ENCODE peak calls at places on chromosomes 16 and 17, in nine cellular contexts. One of them, this sample, is unnamed.

GRCh38 chr16:17497648-17498047 is 26.9 kb upstream of the XYLT1 start:
- DNase-seq in stomach: no peak
- DNase-seq in AG04449: no peak
- DNase-seq in left ventricle myocardium inferior: no peak
- DNase-seq in nephron progenitor cell: no peak
- DNase-seq in A549: no peak
- DNase-seq in WTC11: no peak
- DNase-seq in foreskin fibroblast: no peak
- DNase-seq in fibroblast of lung: peak
- DNase-seq in this sample: no peak

GRCh38 chr17:18955009-18955408 is 3.0 kb downstream of the SLC5A10 start:
- DNase-seq in WTC11: no peak
- DNase-seq in fibroblast of lung: no peak
- DNase-seq in foreskin fibroblast: no peak
- DNase-seq in AG04449: no peak
- DNase-seq in stomach: no peak
- DNase-seq in left ventricle myocardium inferior: no peak
- DNase-seq in A549: no peak
- DNase-seq in nephron progenitor cell: no peak
- DNase-seq in this sample: no peak

GRCh38 chr17:71068351-71068750 is 899.0 kb downstream of the KCNJ2 start:
- DNase-seq in foreskin fibroblast: no peak
- DNase-seq in AG04449: no peak
- DNase-seq in left ventricle myocardium inferior: no peak
- DNase-seq in fibroblast of lung: peak
- DNase-seq in WTC11: no peak
- DNase-seq in nephron progenitor cell: no peak
- DNase-seq in A549: no peak
- DNase-seq in stomach: no peak
- DNase-seq in this sample: no peak

GRCh38 chr16:48611329-48612137 is 1.6 kb upstream of the N4BP1 start:
- DNase-seq in foreskin fibroblast: no peak
- DNase-seq in WTC11: peak
- DNase-seq in fibroblast of lung: no peak
- DNase-seq in left ventricle myocardium inferior: no peak
- DNase-seq in stomach: peak
- DNase-seq in AG04449: no peak
- DNase-seq in nephron progenitor cell: no peak
- DNase-seq in A549: peak
- DNase-seq in this sample: peak

GRCh38 chr17:68908045-68908444 is 47.1 kb downstream of the ABCA8 start:
- DNase-seq in A549: no peak
- DNase-seq in foreskin fibroblast: no peak
- DNase-seq in stomach: no peak
- DNase-seq in WTC11: no peak
- DNase-seq in AG04449: no peak
- DNase-seq in nephron progenitor cell: no peak
- DNase-seq in left ventricle myocardium inferior: no peak
- DNase-seq in fibroblast of lung: no peak
- DNase-seq in this sample: no peak

GRCh38 chr16:74842413-74842812 is 67.8 kb upstream of the FA2H start:
- DNase-seq in left ventricle myocardium inferior: no peak
- DNase-seq in WTC11: no peak
- DNase-seq in foreskin fibroblast: no peak
- DNase-seq in nephron progenitor cell: no peak
- DNase-seq in stomach: no peak
- DNase-seq in A549: no peak
- DNase-seq in AG04449: no peak
- DNase-seq in fibroblast of lung: no peak
- DNase-seq in this sample: no peak

GRCh38 chr16:8958344-8958808 is 5.3 kb downstream of the USP7 start:
- DNase-seq in stomach: no peak
- DNase-seq in fibroblast of lung: peak
- DNase-seq in nephron progenitor cell: no peak
- DNase-seq in left ventricle myocardium inferior: peak
- DNase-seq in WTC11: no peak
- DNase-seq in AG04449: no peak
- DNase-seq in foreskin fibroblast: peak
- DNase-seq in A549: no peak
- DNase-seq in this sample: no peak

GRCh38 chr16:81076566-81077076 is 417 bp downstream of the C16orf46 start:
- DNase-seq in WTC11: peak
- DNase-seq in foreskin fibroblast: peak
- DNase-seq in AG04449: peak
- DNase-seq in left ventricle myocardium inferior: peak
- DNase-seq in fibroblast of lung: no peak
- DNase-seq in A549: peak
- DNase-seq in nephron progenitor cell: peak
- DNase-seq in stomach: peak
- DNase-seq in this sample: peak

GRCh38 chr17:6752068-6752909 is 3.6 kb upstream of the XAF1 start:
- DNase-seq in WTC11: no peak
- DNase-seq in stomach: no peak
- DNase-seq in foreskin fibroblast: peak
- DNase-seq in left ventricle myocardium inferior: no peak
- DNase-seq in nephron progenitor cell: no peak
- DNase-seq in A549: no peak
- DNase-seq in AG04449: peak
- DNase-seq in fibroblast of lung: peak
- DNase-seq in this sample: no peak

GRCh38 chr17:75457047-75457654 is 716 bp downstream of the TMEM94 start:
- DNase-seq in stomach: peak
- DNase-seq in WTC11: peak
- DNase-seq in nephron progenitor cell: peak
- DNase-seq in AG04449: no peak
- DNase-seq in fibroblast of lung: peak
- DNase-seq in A549: peak
- DNase-seq in left ventricle myocardium inferior: no peak
- DNase-seq in foreskin fibroblast: peak
- DNase-seq in this sample: no peak

GRCh38 chr17:79981661-79982101 is 54.0 kb downstream of the TBC1D16 start:
- DNase-seq in nephron progenitor cell: no peak
- DNase-seq in stomach: no peak
- DNase-seq in A549: no peak
- DNase-seq in left ventricle myocardium inferior: no peak
- DNase-seq in foreskin fibroblast: no peak
- DNase-seq in WTC11: peak
- DNase-seq in fibroblast of lung: no peak
- DNase-seq in AG04449: no peak
- DNase-seq in this sample: no peak

GRCh38 chr16:72576189-72576588 is 404.2 kb upstream of the PMFBP1 start:
- DNase-seq in WTC11: no peak
- DNase-seq in foreskin fibroblast: no peak
- DNase-seq in fibroblast of lung: no peak
- DNase-seq in nephron progenitor cell: no peak
- DNase-seq in left ventricle myocardium inferior: no peak
- DNase-seq in stomach: no peak
- DNase-seq in AG04449: no peak
- DNase-seq in A549: no peak
- DNase-seq in this sample: no peak

DNA sequence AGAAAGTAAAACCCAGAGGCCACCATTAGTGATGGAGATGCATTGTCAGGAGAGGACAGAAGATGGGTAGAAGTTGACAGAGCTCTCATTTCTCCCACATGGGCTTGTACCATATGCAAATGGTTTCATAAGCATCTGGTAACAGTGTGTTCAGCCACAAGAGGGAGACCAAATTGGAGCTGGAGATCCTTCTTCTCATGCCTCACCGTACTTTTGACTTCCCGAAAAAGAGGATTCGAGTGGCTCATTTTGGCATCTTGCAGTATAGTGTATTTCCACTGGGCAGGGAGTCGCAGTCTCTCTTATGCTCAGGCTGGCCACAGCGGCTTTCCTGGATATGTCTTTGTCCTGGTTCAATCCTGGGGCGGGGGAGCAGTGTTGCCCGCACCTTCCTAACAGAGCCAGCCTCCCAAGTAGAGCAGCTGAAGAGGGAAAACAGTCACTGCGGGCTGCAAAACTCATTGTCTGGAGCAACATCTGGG is 23.8 kb downstream of the TBC1D3B start:
- DNase-seq in A549: peak
- DNase-seq in fibroblast of lung: peak
- DNase-seq in nephron progenitor cell: no peak
- DNase-seq in stomach: no peak
- DNase-seq in WTC11: no peak
- DNase-seq in foreskin fibroblast: peak
- DNase-seq in left ventricle myocardium inferior: no peak
- DNase-seq in AG04449: no peak
- DNase-seq in this sample: no peak
- TF ChIP-seq CTCF in A549: no peak
- TF ChIP-seq CTCF in fibroblast of lung: no peak
- TF ChIP-seq CTCF in nephron progenitor cell: no peak
- TF ChIP-seq CTCF in stomach: no peak
- TF ChIP-seq CTCF in WTC11: no peak
- TF ChIP-seq CTCF in foreskin fibroblast: no peak
- TF ChIP-seq CTCF in left ventricle myocardium inferior: no peak
- TF ChIP-seq CTCF in AG04449: peak
- TF ChIP-seq CTCF in this sample: no peak

GRCh38 chr17:61323696-61324539 is 75.7 kb upstream of the TBX2 start:
- DNase-seq in fibroblast of lung: no peak
- DNase-seq in stomach: no peak
- DNase-seq in nephron progenitor cell: peak
- DNase-seq in A549: peak
- DNase-seq in WTC11: no peak
- DNase-seq in left ventricle myocardium inferior: no peak
- DNase-seq in foreskin fibroblast: no peak
- DNase-seq in AG04449: no peak
- DNase-seq in this sample: no peak
- TF ChIP-seq CTCF in fibroblast of lung: no peak
- TF ChIP-seq CTCF in stomach: no peak
- TF ChIP-seq CTCF in nephron progenitor cell: no peak
- TF ChIP-seq CTCF in A549: no peak
- TF ChIP-seq CTCF in WTC11: no peak
- TF ChIP-seq CTCF in left ventricle myocardium inferior: no peak
- TF ChIP-seq CTCF in foreskin fibroblast: no peak
- TF ChIP-seq CTCF in AG04449: no peak
- TF ChIP-seq CTCF in this sample: no peak

GRCh38 chr16:89983550-89983949 is 35.0 kb downstream of the DEF8 start:
- DNase-seq in AG04449: no peak
- DNase-seq in left ventricle myocardium inferior: no peak
- DNase-seq in stomach: no peak
- DNase-seq in WTC11: no peak
- DNase-seq in A549: no peak
- DNase-seq in nephron progenitor cell: no peak
- DNase-seq in foreskin fibroblast: no peak
- DNase-seq in fibroblast of lung: no peak
- DNase-seq in this sample: no peak

GRCh38 chr16:89984215-89984614 is 35.0 kb downstream of the DBNDD1 start:
- DNase-seq in fibroblast of lung: no peak
- DNase-seq in left ventricle myocardium inferior: no peak
- DNase-seq in WTC11: no peak
- DNase-seq in foreskin fibroblast: no peak
- DNase-seq in nephron progenitor cell: no peak
- DNase-seq in stomach: no peak
- DNase-seq in A549: no peak
- DNase-seq in AG04449: no peak
- DNase-seq in this sample: no peak

GRCh38 chr16:89985219-89985618 is 34.0 kb downstream of the DBNDD1 start:
- DNase-seq in nephron progenitor cell: no peak
- DNase-seq in stomach: no peak
- DNase-seq in foreskin fibroblast: no peak
- DNase-seq in WTC11: no peak
- DNase-seq in AG04449: no peak
- DNase-seq in left ventricle myocardium inferior: no peak
- DNase-seq in fibroblast of lung: no peak
- DNase-seq in A549: no peak
- DNase-seq in this sample: no peak

GRCh38 chr16:89982318-89982717 is 33.8 kb downstream of the DEF8 start:
- DNase-seq in WTC11: no peak
- DNase-seq in AG04449: no peak
- DNase-seq in A549: no peak
- DNase-seq in foreskin fibroblast: no peak
- DNase-seq in stomach: no peak
- DNase-seq in nephron progenitor cell: no peak
- DNase-seq in left ventricle myocardium inferior: no peak
- DNase-seq in fibroblast of lung: no peak
- DNase-seq in this sample: no peak

GRCh38 chr16:89981414-89981813 is 32.9 kb downstream of the DEF8 start:
- DNase-seq in left ventricle myocardium inferior: no peak
- DNase-seq in WTC11: no peak
- DNase-seq in nephron progenitor cell: no peak
- DNase-seq in fibroblast of lung: no peak
- DNase-seq in AG04449: no peak
- DNase-seq in A549: no peak
- DNase-seq in foreskin fibroblast: no peak
- DNase-seq in stomach: no peak
- DNase-seq in this sample: peak
- TF ChIP-seq CTCF in left ventricle myocardium inferior: no peak
- TF ChIP-seq CTCF in WTC11: no peak
- TF ChIP-seq CTCF in nephron progenitor cell: no peak
- TF ChIP-seq CTCF in fibroblast of lung: no peak
- TF ChIP-seq CTCF in AG04449: no peak
- TF ChIP-seq CTCF in A549: no peak
- TF ChIP-seq CTCF in foreskin fibroblast: no peak
- TF ChIP-seq CTCF in stomach: no peak
- TF ChIP-seq CTCF in this sample: no peak

GRCh38 chr16:29915590-29916247 is 10.3 kb downstream of the KCTD13 start:
- DNase-seq in WTC11: no peak
- DNase-seq in nephron progenitor cell: no peak
- DNase-seq in foreskin fibroblast: no peak
- DNase-seq in AG04449: no peak
- DNase-seq in left ventricle myocardium inferior: no peak
- DNase-seq in stomach: no peak
- DNase-seq in A549: peak
- DNase-seq in fibroblast of lung: peak
- DNase-seq in this sample: no peak

GRCh38 chr16:29913514-29913913 is 12.5 kb downstream of the KCTD13 start:
- DNase-seq in WTC11: no peak
- DNase-seq in fibroblast of lung: no peak
- DNase-seq in stomach: no peak
- DNase-seq in left ventricle myocardium inferior: no peak
- DNase-seq in foreskin fibroblast: no peak
- DNase-seq in A549: no peak
- DNase-seq in nephron progenitor cell: no peak
- DNase-seq in AG04449: no peak
- DNase-seq in this sample: no peak

GRCh38 chr16:29920690-29921371 is 5.2 kb downstream of the KCTD13 start:
- DNase-seq in AG04449: no peak
- DNase-seq in nephron progenitor cell: no peak
- DNase-seq in stomach: no peak
- DNase-seq in fibroblast of lung: no peak
- DNase-seq in left ventricle myocardium inferior: no peak
- DNase-seq in foreskin fibroblast: no peak
- DNase-seq in WTC11: no peak
- DNase-seq in A549: no peak
- DNase-seq in this sample: no peak

GRCh38 chr16:29912087-29912486 is 11.8 kb downstream of the ASPHD1 start:
- DNase-seq in left ventricle myocardium inferior: no peak
- DNase-seq in nephron progenitor cell: no peak
- DNase-seq in WTC11: no peak
- DNase-seq in stomach: no peak
- DNase-seq in fibroblast of lung: no peak
- DNase-seq in A549: no peak
- DNase-seq in AG04449: no peak
- DNase-seq in foreskin fibroblast: no peak
- DNase-seq in this sample: no peak

DNA sequence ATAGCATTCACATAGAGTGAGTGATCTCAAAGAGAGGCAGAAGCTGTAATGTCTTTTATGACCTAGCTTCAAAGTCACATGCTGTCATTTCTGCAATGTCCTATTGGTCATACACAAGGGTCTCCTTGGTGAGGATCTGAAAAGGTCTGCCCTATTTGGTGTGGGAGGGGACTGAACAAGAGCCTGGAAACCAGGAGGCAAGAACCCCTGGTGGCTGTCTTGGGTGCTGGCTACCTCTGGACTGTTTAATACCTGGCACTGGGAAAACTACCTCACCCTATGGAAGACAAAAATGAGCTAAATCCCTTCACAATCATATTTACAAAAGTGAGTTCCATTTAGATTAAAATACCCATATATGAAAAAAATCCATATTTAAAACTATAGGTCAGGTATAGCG is 9.0 kb downstream of the KCTD13 start:
- DNase-seq in foreskin fibroblast: no peak
- DNase-seq in left ventricle myocardium inferior: no peak
- DNase-seq in AG04449: no peak
- DNase-seq in WTC11: no peak
- DNase-seq in nephron progenitor cell: no peak
- DNase-seq in stomach: no peak
- DNase-seq in fibroblast of lung: no peak
- DNase-seq in A549: no peak
- DNase-seq in this sample: no peak
- TF ChIP-seq CTCF in foreskin fibroblast: no peak
- TF ChIP-seq CTCF in left ventricle myocardium inferior: no peak
- TF ChIP-seq CTCF in AG04449: no peak
- TF ChIP-seq CTCF in WTC11: no peak
- TF ChIP-seq CTCF in nephron progenitor cell: no peak
- TF ChIP-seq CTCF in stomach: no peak
- TF ChIP-seq CTCF in fibroblast of lung: no peak
- TF ChIP-seq CTCF in A549: no peak
- TF ChIP-seq CTCF in this sample: no peak

This sample was measured in GM20000.